ENCODE peak calls at places on chromosomes 6 and 20, in seven cellular contexts. One of them, this sample, is unnamed.

GRCh38 chr20:20603339-20603990 is 109.0 kb downstream of the RALGAPA2 start:
- DNase-seq in epithelial cell of esophagus: peak; percentile 99
- DNase-seq in CD8-positive, alpha-beta T cell: peak; percentile 2
- DNase-seq in pancreas: no peak
- DNase-seq in MM.1S: no peak
- DNase-seq in activated CD4-positive, alpha-beta T cell treated with anti-CD3 and anti-CD28 coated beads, Interleukin-2, amount 50 U/mL, for 1 hour: no peak
- DNase-seq in dermis blood vessel endothelial cell: no peak
- DNase-seq in this sample: peak; percentile 17

GRCh38 chr20:20480126-20480525 is 112.2 kb downstream of the INSM1 start:
- DNase-seq in epithelial cell of esophagus: no peak
- DNase-seq in CD8-positive, alpha-beta T cell: no peak
- DNase-seq in pancreas: no peak
- DNase-seq in MM.1S: no peak
- DNase-seq in activated CD4-positive, alpha-beta T cell treated with anti-CD3 and anti-CD28 coated beads, Interleukin-2, amount 50 U/mL, for 1 hour: no peak
- DNase-seq in dermis blood vessel endothelial cell: no peak
- DNase-seq in this sample: no peak

GRCh38 chr6:1579096-1579495 is 30.6 kb upstream of the FOXC1 start:
- DNase-seq in epithelial cell of esophagus: no peak
- DNase-seq in CD8-positive, alpha-beta T cell: no peak
- DNase-seq in pancreas: no peak
- DNase-seq in MM.1S: no peak
- DNase-seq in activated CD4-positive, alpha-beta T cell treated with anti-CD3 and anti-CD28 coated beads, Interleukin-2, amount 50 U/mL, for 1 hour: no peak
- DNase-seq in dermis blood vessel endothelial cell: no peak
- DNase-seq in this sample: no peak

GRCh38 chr6:10210052-10210451 is 204.8 kb downstream of the TFAP2A start:
- DNase-seq in epithelial cell of esophagus: peak; percentile 55
- DNase-seq in CD8-positive, alpha-beta T cell: no peak
- DNase-seq in pancreas: no peak
- DNase-seq in MM.1S: no peak
- DNase-seq in activated CD4-positive, alpha-beta T cell treated with anti-CD3 and anti-CD28 coated beads, Interleukin-2, amount 50 U/mL, for 1 hour: no peak
- DNase-seq in dermis blood vessel endothelial cell: no peak
- DNase-seq in this sample: no peak

GRCh38 chr20:17610566-17611289 is 40.9 kb downstream of the DSTN start:
- DNase-seq in epithelial cell of esophagus: peak; percentile 62
- DNase-seq in CD8-positive, alpha-beta T cell: peak; percentile 60
- DNase-seq in pancreas: peak; percentile 86
- DNase-seq in MM.1S: peak; percentile 71
- DNase-seq in activated CD4-positive, alpha-beta T cell treated with anti-CD3 and anti-CD28 coated beads, Interleukin-2, amount 50 U/mL, for 1 hour: peak; percentile 55
- DNase-seq in dermis blood vessel endothelial cell: peak; percentile 31
- DNase-seq in this sample: peak; percentile 79

GRCh38 chr20:21125072-21125848 is 622 bp upstream of the KIZ start:
- DNase-seq in epithelial cell of esophagus: peak; percentile 48
- DNase-seq in CD8-positive, alpha-beta T cell: no peak
- DNase-seq in pancreas: peak; percentile 62
- DNase-seq in MM.1S: no peak
- DNase-seq in activated CD4-positive, alpha-beta T cell treated with anti-CD3 and anti-CD28 coated beads, Interleukin-2, amount 50 U/mL, for 1 hour: no peak
- DNase-seq in dermis blood vessel endothelial cell: peak; percentile 60
- DNase-seq in this sample: no peak

GRCh38 chr6:166587631-166588413 is 1.3 kb upstream of the RAMACL start:
- DNase-seq in epithelial cell of esophagus: no peak
- DNase-seq in CD8-positive, alpha-beta T cell: no peak
- DNase-seq in pancreas: no peak
- DNase-seq in MM.1S: no peak
- DNase-seq in activated CD4-positive, alpha-beta T cell treated with anti-CD3 and anti-CD28 coated beads, Interleukin-2, amount 50 U/mL, for 1 hour: no peak
- DNase-seq in dermis blood vessel endothelial cell: no peak
- DNase-seq in this sample: no peak

GRCh38 chr20:33164763-33165095 is 3.2 kb upstream of the BPIFA2 start:
- DNase-seq in epithelial cell of esophagus: no peak
- DNase-seq in CD8-positive, alpha-beta T cell: no peak
- DNase-seq in pancreas: no peak
- DNase-seq in MM.1S: no peak
- DNase-seq in activated CD4-positive, alpha-beta T cell treated with anti-CD3 and anti-CD28 coated beads, Interleukin-2, amount 50 U/mL, for 1 hour: no peak
- DNase-seq in dermis blood vessel endothelial cell: no peak
- DNase-seq in this sample: no peak

GRCh38 chr6:75480425-75480824 is 13.2 kb downstream of the FILIP1 start:
- DNase-seq in epithelial cell of esophagus: no peak
- DNase-seq in CD8-positive, alpha-beta T cell: no peak
- DNase-seq in pancreas: no peak
- DNase-seq in MM.1S: no peak
- DNase-seq in activated CD4-positive, alpha-beta T cell treated with anti-CD3 and anti-CD28 coated beads, Interleukin-2, amount 50 U/mL, for 1 hour: no peak
- DNase-seq in dermis blood vessel endothelial cell: no peak
- DNase-seq in this sample: no peak

GRCh38 chr20:9792674-9793073 is 46.2 kb downstream of the PAK5 start:
- DNase-seq in epithelial cell of esophagus: no peak
- DNase-seq in CD8-positive, alpha-beta T cell: no peak
- DNase-seq in pancreas: no peak
- DNase-seq in MM.1S: no peak
- DNase-seq in activated CD4-positive, alpha-beta T cell treated with anti-CD3 and anti-CD28 coated beads, Interleukin-2, amount 50 U/mL, for 1 hour: no peak
- DNase-seq in dermis blood vessel endothelial cell: no peak
- DNase-seq in this sample: no peak

GRCh38 chr6:149129401-149130077 is 188.0 kb upstream of the TAB2 start:
- DNase-seq in epithelial cell of esophagus: peak; percentile 91
- DNase-seq in CD8-positive, alpha-beta T cell: no peak
- DNase-seq in pancreas: no peak
- DNase-seq in MM.1S: no peak
- DNase-seq in activated CD4-positive, alpha-beta T cell treated with anti-CD3 and anti-CD28 coated beads, Interleukin-2, amount 50 U/mL, for 1 hour: no peak
- DNase-seq in dermis blood vessel endothelial cell: no peak
- DNase-seq in this sample: peak; percentile 64

GRCh38 chr20:34269996-34270627 is 28.9 kb downstream of the ASIP start:
- DNase-seq in epithelial cell of esophagus: no peak
- DNase-seq in CD8-positive, alpha-beta T cell: no peak
- DNase-seq in pancreas: no peak
- DNase-seq in MM.1S: no peak
- DNase-seq in activated CD4-positive, alpha-beta T cell treated with anti-CD3 and anti-CD28 coated beads, Interleukin-2, amount 50 U/mL, for 1 hour: no peak
- DNase-seq in dermis blood vessel endothelial cell: peak; percentile 29
- DNase-seq in this sample: no peak

GRCh38 chr6:36963451-36964290 is 9.1 kb downstream of the PI16 start:
- DNase-seq in epithelial cell of esophagus: peak; percentile 47
- DNase-seq in CD8-positive, alpha-beta T cell: no peak
- DNase-seq in pancreas: peak; percentile 81
- DNase-seq in MM.1S: no peak
- DNase-seq in activated CD4-positive, alpha-beta T cell treated with anti-CD3 and anti-CD28 coated beads, Interleukin-2, amount 50 U/mL, for 1 hour: no peak
- DNase-seq in dermis blood vessel endothelial cell: no peak
- DNase-seq in this sample: peak; percentile 28

GRCh38 chr6:2244261-2245102 is 923 bp downstream of the GMDS start:
- DNase-seq in epithelial cell of esophagus: peak; percentile 26
- DNase-seq in CD8-positive, alpha-beta T cell: no peak
- DNase-seq in pancreas: no peak
- DNase-seq in MM.1S: peak; percentile 18
- DNase-seq in activated CD4-positive, alpha-beta T cell treated with anti-CD3 and anti-CD28 coated beads, Interleukin-2, amount 50 U/mL, for 1 hour: no peak
- DNase-seq in dermis blood vessel endothelial cell: peak; percentile 13
- DNase-seq in this sample: no peak

GRCh38 chr6:41836660-41837052 is 49.2 kb downstream of the TOMM6 start:
- DNase-seq in epithelial cell of esophagus: peak; percentile 64
- DNase-seq in CD8-positive, alpha-beta T cell: no peak
- DNase-seq in pancreas: no peak
- DNase-seq in MM.1S: no peak
- DNase-seq in activated CD4-positive, alpha-beta T cell treated with anti-CD3 and anti-CD28 coated beads, Interleukin-2, amount 50 U/mL, for 1 hour: no peak
- DNase-seq in dermis blood vessel endothelial cell: no peak
- DNase-seq in this sample: no peak

GRCh38 chr20:24987873-24988835 is 4.4 kb downstream of the APMAP start:
- DNase-seq in epithelial cell of esophagus: no peak
- DNase-seq in CD8-positive, alpha-beta T cell: no peak
- DNase-seq in pancreas: no peak
- DNase-seq in MM.1S: no peak
- DNase-seq in activated CD4-positive, alpha-beta T cell treated with anti-CD3 and anti-CD28 coated beads, Interleukin-2, amount 50 U/mL, for 1 hour: no peak
- DNase-seq in dermis blood vessel endothelial cell: no peak
- DNase-seq in this sample: no peak

GRCh38 chr6:32852018-32852843 is 1.3 kb downstream of the TAP1 start:
- DNase-seq in epithelial cell of esophagus: no peak
- DNase-seq in CD8-positive, alpha-beta T cell: no peak
- DNase-seq in pancreas: no peak
- DNase-seq in MM.1S: no peak
- DNase-seq in activated CD4-positive, alpha-beta T cell treated with anti-CD3 and anti-CD28 coated beads, Interleukin-2, amount 50 U/mL, for 1 hour: no peak
- DNase-seq in dermis blood vessel endothelial cell: peak; percentile 31
- DNase-seq in this sample: peak; percentile 54

GRCh38 chr20:63060057-63060991 is 53.6 kb upstream of the BHLHE23 start:
- DNase-seq in epithelial cell of esophagus: no peak
- DNase-seq in CD8-positive, alpha-beta T cell: no peak
- DNase-seq in pancreas: no peak
- DNase-seq in MM.1S: no peak
- DNase-seq in activated CD4-positive, alpha-beta T cell treated with anti-CD3 and anti-CD28 coated beads, Interleukin-2, amount 50 U/mL, for 1 hour: no peak
- DNase-seq in dermis blood vessel endothelial cell: no peak
- DNase-seq in this sample: no peak

GRCh38 chr6:30819287-30819917 is 64.9 kb upstream of the DDR1 start:
- DNase-seq in epithelial cell of esophagus: peak; percentile 98
- DNase-seq in CD8-positive, alpha-beta T cell: no peak
- DNase-seq in pancreas: no peak
- DNase-seq in MM.1S: no peak
- DNase-seq in activated CD4-positive, alpha-beta T cell treated with anti-CD3 and anti-CD28 coated beads, Interleukin-2, amount 50 U/mL, for 1 hour: no peak
- DNase-seq in dermis blood vessel endothelial cell: peak; percentile 36
- DNase-seq in this sample: peak; percentile 83